ENCODE peak calls at places on chromosomes 3 and 15, in ten cellular contexts. Z is DMS 273 treated with DMSO at 0.1 percent for 48 hours, P is dorsolateral prefrontal cortex, V is NAMALWA, L is WTC11, Y is AG08396, H is ELF-1, T is amniotic stem cell, O is GM04504, C is AG09309. F is an unnamed sample.
A peak's percentile ranks its signal among the peaks of the same experiment; 100 is the strongest.

GRCh38 chr15:36617529-36618196 is 38.2 kb downstream of the CDIN1 start:
- DNase-seq in Z (no peak), V (peak; percentile 10), H (no peak), L (no peak), Y (no peak), T (no peak), C (no peak), P (no peak), O (no peak), F (no peak)

GRCh38 chr15:44804303-44805046 is 68.1 kb downstream of the TRIM69 start:
- DNase-seq in Z (no peak), P (no peak), C (no peak), Y (no peak), L (no peak), H (no peak), O (no peak), T (no peak), V (no peak), F (peak; percentile 88)

GRCh38 chr3:139312959-139313358 is 30.9 kb upstream of the MRPS22 start:
- DNase-seq in H (peak; percentile 32), O (no peak), Z (no peak), P (no peak), Y (peak; percentile 48), T (no peak), V (no peak), L (no peak), C (no peak), F (no peak)

GRCh38 chr3:146640955-146641867 is 36.1 kb upstream of the PLSCR5 start:
- DNase-seq in T (peak; percentile 9), L (no peak), C (peak; percentile 7), P (no peak), V (peak; percentile 83), O (peak; percentile 32), H (no peak), Y (peak; percentile 6), Z (peak; percentile 56), F (peak; percentile 64)

GRCh38 chr3:121803921-121804320 is 30.9 kb downstream of the IQCB1 start:
- DNase-seq in V (no peak), L (no peak), H (no peak), T (no peak), O (no peak), P (no peak), Y (no peak), Z (no peak), C (no peak), F (no peak)

GRCh38 chr3:62553811-62554210 is 180.5 kb upstream of the FEZF2 start:
- DNase-seq in O (no peak), P (no peak), L (no peak), H (no peak), C (no peak), Z (no peak), T (no peak), V (no peak), Y (no peak), F (no peak)

GRCh38 chr3:196951371-196951770 is 9.0 kb upstream of the NCBP2 start:
- DNase-seq in Y (no peak), H (no peak), O (no peak), C (no peak), Z (no peak), P (no peak), T (no peak), L (no peak), V (no peak), F (no peak)

GRCh38 chr3:146747051-146747450 is 141.9 kb upstream of the PLSCR5 start:
- DNase-seq in T (no peak), H (no peak), Y (no peak), V (no peak), P (no peak), L (no peak), Z (no peak), C (no peak), O (no peak), F (no peak)

GRCh38 chr3:11530153-11530721 is 113.5 kb downstream of the VGLL4 start:
- DNase-seq in O (no peak), Z (peak; percentile 50), C (peak; percentile 97), L (no peak), H (peak; percentile 23), Y (peak; percentile 86), T (peak; percentile 73), P (no peak), V (no peak), F (no peak)

GRCh38 chr3:127739347-127740135 is 66.8 kb downstream of the ABTB1 start:
- DNase-seq in L (no peak), C (no peak), O (no peak), Y (no peak), P (peak; percentile 34), T (no peak), H (no peak), Z (no peak), V (no peak), F (no peak)

GRCh38 chr3:24506966-24507775 is 12.5 kb upstream of the THRB start:
- DNase-seq in P (no peak), C (no peak), T (no peak), L (no peak), V (no peak), Z (no peak), H (no peak), O (no peak), Y (no peak), F (no peak)

GRCh38 chr15:93451265-93451664 is 362.3 kb upstream of the RGMA start:
- DNase-seq in Z (no peak), H (no peak), O (no peak), Y (no peak), L (no peak), T (no peak), P (no peak), C (no peak), V (no peak), F (no peak)

GRCh38 chr15:31157644-31158069 is 56.1 kb upstream of the TRPM1 start:
- DNase-seq in H (no peak), Z (no peak), V (no peak), T (no peak), C (no peak), L (no peak), O (no peak), P (no peak), Y (no peak), F (no peak)

GRCh38 chr3:192077795-192078497 is 617.0 kb downstream of the PYDC2 start:
- DNase-seq in Z (no peak), Y (no peak), L (no peak), P (no peak), O (no peak), V (no peak), H (no peak), C (no peak), T (no peak), F (no peak)

GRCh38 chr15:33218071-33218491 is 23.6 kb upstream of the FMN1 start:
- DNase-seq in Z (no peak), P (no peak), T (no peak), H (no peak), Y (no peak), V (no peak), C (no peak), O (no peak), L (no peak), F (no peak)

GRCh38 chr3:10945683-10946287 is 46.8 kb upstream of the SLC6A1 start:
- DNase-seq in V (peak; percentile 72), C (no peak), T (no peak), H (peak; percentile 89), Z (no peak), O (peak; percentile 4), Y (peak; percentile 72), P (peak; percentile 86), L (peak; percentile 93), F (peak; percentile 77)

GRCh38 chr15:85792872-85793621 is 1.7 kb downstream of the KLHL25 start:
- DNase-seq in C (no peak), T (no peak), Z (no peak), O (no peak), P (no peak), H (no peak), Y (peak; percentile 4), V (no peak), L (no peak), F (no peak)